ENCODE peak calls at places on chromosome X, in five cellular contexts. I is WTC11, Y is K562, Q is HEK293T, L is GM12878. S is an unnamed sample.

GRCh38 chrX:93422693-93423092 is 250.7 kb downstream of the NAP1L3 start:
- DNase-seq in Q (peak; percentile 45), I (peak; percentile 10), L (no peak), Y (peak; percentile 6), S (no peak)

GRCh38 chrX:154310991-154311541 is 15.5 kb downstream of the TKTL1 start:
- DNase-seq in Y (no peak), I (no peak), L (no peak), Q (no peak), S (no peak)

GRCh38 chrX:132631579-132632232 is 142.9 kb upstream of the MBNL3 start:
- DNase-seq in L (no peak), Y (peak; percentile 10), Q (peak; percentile 49), I (no peak), S (no peak)

GRCh38 chrX:115408736-115409390 is 119.3 kb downstream of the LUZP4 start:
- DNase-seq in L (no peak), Y (no peak), I (no peak), Q (no peak), S (no peak)

GRCh38 chrX:47227334-47227583 is 5.5 kb upstream of the USP11 start:
- DNase-seq in Y (no peak), L (no peak), Q (no peak), I (no peak), S (no peak)

GRCh38 chrX:149510386-149510785 is 5.3 kb upstream of the IDS start:
- DNase-seq in Q (no peak), L (no peak), I (no peak), Y (no peak), S (no peak)

GRCh38 chrX:108511721-108512120 is 72.1 kb downstream of the COL4A5 start:
- DNase-seq in L (no peak), I (no peak), Y (no peak), Q (no peak), S (no peak)

GRCh38 chrX:110341189-110342035 is 17.2 kb upstream of the RTL9 start:
- DNase-seq in Y (no peak), I (no peak), L (no peak), Q (no peak), S (peak; percentile 28)

GRCh38 chrX:39726810-39727209 is 370.9 kb downstream of the BCOR start:
- DNase-seq in Y (peak; percentile 14), L (no peak), Q (no peak), I (no peak), S (no peak)

GRCh38 chrX:103791233-103791632 is 14.6 kb downstream of the PLP1 start:
- DNase-seq in Y (no peak), I (no peak), L (no peak), Q (peak; percentile 43), S (no peak)

GRCh38 chrX:119042040-119042439 is 30.8 kb upstream of the CT47C1 start:
- DNase-seq in I (no peak), Q (no peak), L (no peak), Y (no peak), S (no peak)

GRCh38 chrX:43278440-43278839 is 377.7 kb upstream of the MAOA start:
- DNase-seq in I (no peak), Q (no peak), Y (no peak), L (no peak), S (no peak)
- TF ChIP-seq SP1 in I (no peak), Q (no peak), Y (no peak), L (no peak), S (no peak)

DNA sequence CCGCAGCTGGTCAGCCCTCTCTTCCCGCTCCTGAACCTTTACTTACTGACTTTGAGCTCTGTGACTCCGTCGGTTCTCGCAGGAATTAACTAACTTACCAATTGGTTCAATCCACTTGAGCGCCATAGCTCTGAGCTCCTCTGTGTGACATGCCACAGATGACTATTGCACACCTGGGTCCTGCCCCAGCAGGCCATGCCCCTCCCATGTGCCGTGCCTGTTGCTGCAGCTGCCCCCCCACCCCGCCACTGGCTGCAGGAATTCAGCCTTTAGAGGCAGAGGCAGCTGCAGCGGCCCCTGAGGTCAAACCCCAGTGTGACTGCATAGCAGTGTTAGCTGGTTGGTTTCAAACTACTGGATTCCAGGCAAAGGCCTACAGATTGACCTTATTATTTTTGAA is 70.6 kb downstream of the MTMR1 start:
- DNase-seq in L (no peak), I (no peak), Y (no peak), Q (no peak), S (no peak)
- TF ChIP-seq SP1 in L (no peak), I (no peak), Y (no peak), Q (no peak), S (no peak)

DNA sequence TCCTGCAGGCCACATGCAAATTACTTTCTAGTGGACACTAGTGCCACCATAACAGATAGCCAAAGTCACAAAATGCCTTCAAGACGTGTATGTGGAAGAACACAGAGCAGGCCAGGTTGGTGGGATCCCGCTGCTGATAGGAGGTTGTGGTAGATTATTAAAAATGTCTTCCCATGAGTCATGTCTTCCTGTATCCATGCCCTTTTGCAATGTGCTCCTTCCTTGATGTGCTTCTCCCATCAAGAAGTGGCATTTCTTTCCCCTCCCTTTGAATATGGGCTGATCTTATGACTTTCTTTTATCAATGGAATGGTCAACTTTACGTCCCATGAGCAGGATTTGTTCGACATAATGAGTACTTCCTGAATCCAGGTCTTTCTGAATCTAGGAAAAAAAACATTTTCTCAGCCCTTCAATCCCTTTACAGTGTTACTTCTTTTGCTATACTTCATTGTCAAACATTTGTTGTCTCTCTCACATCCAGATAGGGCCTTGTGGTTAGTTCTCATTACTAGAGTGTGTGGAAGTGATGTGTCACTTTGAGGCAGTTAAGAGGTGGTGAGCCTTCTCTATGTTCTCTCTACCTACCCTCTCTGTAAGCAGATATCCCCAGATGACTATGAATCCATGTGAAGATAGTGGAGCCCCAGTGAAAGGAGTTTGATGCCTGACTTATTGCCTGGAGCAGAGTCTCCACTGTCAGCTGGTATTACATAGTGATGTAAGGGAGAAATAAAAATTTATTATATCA is 519.2 kb upstream of the DIPK2B start:
- DNase-seq in Q (no peak), Y (no peak), I (no peak), L (no peak), S (no peak)
- TF ChIP-seq SP1 in Q (no peak), Y (no peak), I (no peak), L (no peak), S (no peak)

GRCh38 chrX:29530520-29530919 is 684.8 kb upstream of the MAGEB2 start:
- DNase-seq in Y (no peak), L (no peak), Q (no peak), I (no peak), S (no peak)
- TF ChIP-seq SP1 in Y (no peak), L (no peak), Q (no peak), I (no peak), S (no peak)

GRCh38 chrX:82589410-82589809 is 918.7 kb upstream of the POU3F4 start:
- DNase-seq in Q (no peak), Y (no peak), L (no peak), I (no peak), S (peak; percentile 6)
- TF ChIP-seq SP1 in Q (no peak), Y (no peak), L (no peak), I (no peak), S (no peak)

DNA sequence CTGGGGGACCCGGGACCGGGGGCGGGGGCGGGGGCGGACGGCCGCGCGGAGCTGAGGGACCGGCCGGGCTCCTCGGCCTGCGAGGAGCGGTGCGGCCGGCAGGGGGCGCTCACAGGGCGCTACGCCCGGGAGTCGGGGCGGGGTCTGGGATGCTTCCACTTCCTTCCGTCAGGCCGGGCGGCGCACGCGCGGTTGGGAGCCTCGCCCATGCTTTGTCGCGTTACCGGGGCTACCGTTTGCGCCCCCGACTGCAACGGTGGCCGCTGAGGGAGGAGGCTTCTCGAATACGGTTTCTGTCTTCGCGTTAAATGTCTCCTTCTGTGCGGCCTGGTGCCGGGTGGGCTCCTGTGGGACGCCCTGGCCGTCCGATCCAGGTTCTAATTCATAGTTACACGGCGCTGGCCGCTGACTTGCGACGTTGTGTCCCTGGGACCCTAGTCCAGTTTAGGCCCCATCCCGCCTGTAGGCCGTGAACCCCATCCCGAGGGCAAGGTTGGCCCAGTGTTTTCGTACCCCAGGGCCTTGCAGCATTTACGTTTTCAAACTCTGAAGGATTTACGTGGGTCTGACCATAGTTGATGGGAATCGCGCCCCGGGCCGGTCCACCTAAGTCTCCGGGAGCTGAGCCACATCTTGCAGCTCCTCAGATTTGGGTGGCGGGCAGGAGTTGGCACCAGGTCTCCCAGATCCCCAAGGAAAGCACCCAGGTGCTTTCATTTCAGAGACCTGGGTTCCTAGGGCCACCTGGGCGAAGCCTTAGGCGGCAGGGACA is 549 bp downstream of the MSL3 start:
- DNase-seq in Q (peak; percentile 79), Y (peak; percentile 85), L (no peak), I (peak; percentile 85), S (peak; percentile 45)
- TF ChIP-seq SP1 in Q (no peak), Y (peak; percentile 22), L (no peak), I (no peak), S (no peak)

GRCh38 chrX:138914751-138915150 is 203.2 kb upstream of the FGF13 start:
- DNase-seq in Q (no peak), Y (no peak), L (no peak), I (no peak), S (no peak)
- TF ChIP-seq SP1 in Q (no peak), Y (no peak), L (no peak), I (no peak), S (no peak)

DNA sequence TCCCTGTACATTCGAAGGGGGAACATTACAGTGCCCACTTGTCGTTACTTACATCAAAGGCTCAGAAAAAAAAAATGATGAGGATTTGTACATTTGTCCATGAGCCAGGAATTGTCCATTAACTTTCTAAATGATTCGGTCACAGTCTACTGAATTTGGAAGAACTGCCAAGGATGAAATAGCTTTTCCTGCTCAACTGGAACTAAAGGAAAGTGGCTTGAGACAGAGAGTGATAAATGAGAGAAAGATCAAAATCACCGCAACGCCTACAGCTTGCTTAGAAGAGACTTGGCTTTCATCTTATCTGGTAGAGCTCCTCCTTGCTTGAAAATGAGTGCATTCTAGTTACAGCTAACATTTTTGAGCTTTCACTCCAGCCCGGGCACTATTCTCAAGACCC is 55.4 kb upstream of the ADGRG2 start:
- DNase-seq in I (no peak), Q (no peak), L (no peak), Y (no peak), S (no peak)
- TF ChIP-seq SP1 in I (no peak), Q (no peak), L (no peak), Y (no peak), S (no peak)

GRCh38 chrX:31128849-31129248 is 57.0 kb upstream of the FTHL17 start:
- DNase-seq in Y (no peak), Q (no peak), I (no peak), L (no peak), S (no peak)
- TF ChIP-seq SP1 in Y (no peak), Q (no peak), I (no peak), L (no peak), S (no peak)